ENCODE peak calls at places on chromosomes 4 and X, in ten cellular contexts. Q is hepatocyte; B is GM04504; F is stimulated activated CD4-positive, alpha-beta T cell treated with anti-CD3 and anti-CD28 coated beads, TNF-alpha, amount 100 ng/mL, for 48 hours; H is stimulated activated CD8-positive, alpha-beta memory T cell treated with anti-CD3 and anti-CD28 coated beads, Interleukin-15, amount 100 ng/mL, for 24 hours; K is myocyte; R is NCI-H1105; L is left lung; I is fibroblast of the aortic adventitia; C is left ventricle myocardium inferior. S is an unnamed sample.

GRCh38 chrX:134603806-134604700 is 54.2 kb downstream of the PLAC1 start:
- DNase-seq in Q (no peak), B (peak; percentile 96), F (no peak), H (no peak), K (peak; percentile 76), R (no peak), L (no peak), I (peak; percentile 95), C (no peak), S (no peak)

GRCh38 chr4:164779811-164780216 is 25.9 kb downstream of the SMIM31 start:
- DNase-seq in Q (peak; percentile 60), B (no peak), F (no peak), H (no peak), K (peak; percentile 74), R (no peak), L (no peak), I (peak; percentile 47), C (no peak), S (peak; percentile 9)

GRCh38 chrX:53262918-53263394 is 18.4 kb downstream of the IQSEC2 start:
- DNase-seq in Q (no peak), B (peak; percentile 25), F (no peak), H (no peak), K (peak; percentile 70), R (no peak), L (no peak), I (peak; percentile 38), C (no peak), S (no peak)

GRCh38 chr4:56215901-56216300 is 171.4 kb downstream of the AASDH start:
- DNase-seq in Q (peak; percentile 69), B (peak; percentile 3), F (no peak), H (no peak), K (peak; percentile 33), R (no peak), L (no peak), I (peak; percentile 66), C (no peak), S (no peak)

GRCh38 chr4:159446266-159446976 is 343.5 kb downstream of the RAPGEF2 start:
- DNase-seq in Q (peak; percentile 86), B (peak; percentile 38), F (no peak), H (no peak), K (peak; percentile 75), R (peak; percentile 7), L (no peak), I (peak; percentile 82), C (no peak), S (peak; percentile 49)

GRCh38 chrX:107718156-107718621 is 57.4 kb downstream of the TSC22D3 start:
- DNase-seq in Q (peak; percentile 92), B (peak; percentile 60), F (no peak), H (no peak), K (peak; percentile 84), R (peak; percentile 58), L (peak; percentile 70), I (peak; percentile 89), C (no peak), S (peak; percentile 71)

GRCh38 chr4:16659694-16660093 is 238.8 kb downstream of the LDB2 start:
- DNase-seq in Q (no peak), B (no peak), F (no peak), H (no peak), K (no peak), R (no peak), L (no peak), I (no peak), C (no peak), S (no peak)

GRCh38 chr4:182827981-182828677 is 89.1 kb downstream of the DCTD start:
- DNase-seq in Q (no peak), B (no peak), F (no peak), H (no peak), K (no peak), R (no peak), L (no peak), I (no peak), C (no peak), S (peak; percentile 58)

GRCh38 chr4:71595576-71596108 is 188.2 kb downstream of the GC start:
- DNase-seq in Q (no peak), B (no peak), F (no peak), H (no peak), K (peak; percentile 18), R (peak; percentile 47), L (no peak), I (peak; percentile 14), C (no peak), S (peak; percentile 95)